ENCODE peak calls at places on chromosomes 3 and 15, in seven cellular contexts. One of them, this sample, is unnamed.

GRCh38 chr3:6732807-6733206 is 128.1 kb upstream of the GRM7 start:
- DNase-seq in adrenal gland: no peak
- DNase-seq in AG04449: no peak
- DNase-seq in astrocyte: no peak
- DNase-seq in fibroblast of lung: no peak
- DNase-seq in left ventricle myocardium inferior: no peak
- DNase-seq in psoas muscle: no peak
- DNase-seq in this sample: no peak

GRCh38 chr3:178103140-178103539 is 433.1 kb upstream of the KCNMB2 start:
- DNase-seq in psoas muscle: no peak
- DNase-seq in AG04449: no peak
- DNase-seq in left ventricle myocardium inferior: no peak
- DNase-seq in fibroblast of lung: no peak
- DNase-seq in astrocyte: no peak
- DNase-seq in adrenal gland: no peak
- DNase-seq in this sample: peak

GRCh38 chr3:129944709-129945108 is 29.8 kb upstream of the TRH start:
- DNase-seq in fibroblast of lung: no peak
- DNase-seq in AG04449: no peak
- DNase-seq in adrenal gland: no peak
- DNase-seq in left ventricle myocardium inferior: no peak
- DNase-seq in psoas muscle: no peak
- DNase-seq in astrocyte: no peak
- DNase-seq in this sample: no peak

GRCh38 chr3:99901200-99901926 is 83.7 kb downstream of the CMSS1 start:
- DNase-seq in adrenal gland: no peak
- DNase-seq in left ventricle myocardium inferior: no peak
- DNase-seq in psoas muscle: no peak
- DNase-seq in astrocyte: peak
- DNase-seq in AG04449: peak
- DNase-seq in fibroblast of lung: peak
- DNase-seq in this sample: peak

GRCh38 chr3:70889162-70890045 is 577.0 kb upstream of the MDFIC2 start:
- DNase-seq in astrocyte: no peak
- DNase-seq in AG04449: no peak
- DNase-seq in adrenal gland: peak
- DNase-seq in psoas muscle: no peak
- DNase-seq in left ventricle myocardium inferior: no peak
- DNase-seq in fibroblast of lung: no peak
- DNase-seq in this sample: peak

GRCh38 chr15:62853833-62854210 is 188.7 kb upstream of the TPM1 start:
- DNase-seq in psoas muscle: no peak
- DNase-seq in left ventricle myocardium inferior: no peak
- DNase-seq in astrocyte: no peak
- DNase-seq in AG04449: no peak
- DNase-seq in fibroblast of lung: no peak
- DNase-seq in adrenal gland: no peak
- DNase-seq in this sample: no peak

GRCh38 chr3:48623851-48624547 is 2.4 kb upstream of the TMEM89 start:
- DNase-seq in psoas muscle: no peak
- DNase-seq in adrenal gland: no peak
- DNase-seq in fibroblast of lung: no peak
- DNase-seq in left ventricle myocardium inferior: no peak
- DNase-seq in astrocyte: no peak
- DNase-seq in AG04449: no peak
- DNase-seq in this sample: no peak

GRCh38 chr3:126816956-126817777 is 113.1 kb downstream of the CHCHD6 start:
- DNase-seq in adrenal gland: peak
- DNase-seq in AG04449: no peak
- DNase-seq in psoas muscle: no peak
- DNase-seq in fibroblast of lung: no peak
- DNase-seq in astrocyte: no peak
- DNase-seq in left ventricle myocardium inferior: peak
- DNase-seq in this sample: peak

GRCh38 chr3:37136067-37136466 is 38.3 kb downstream of the LRRFIP2 start:
- DNase-seq in astrocyte: no peak
- DNase-seq in adrenal gland: no peak
- DNase-seq in psoas muscle: no peak
- DNase-seq in fibroblast of lung: no peak
- DNase-seq in AG04449: no peak
- DNase-seq in left ventricle myocardium inferior: no peak
- DNase-seq in this sample: no peak

GRCh38 chr3:127735767-127736693 is 63.3 kb downstream of the ABTB1 start:
- DNase-seq in psoas muscle: no peak
- DNase-seq in fibroblast of lung: peak
- DNase-seq in adrenal gland: peak
- DNase-seq in left ventricle myocardium inferior: no peak
- DNase-seq in astrocyte: peak
- DNase-seq in AG04449: no peak
- DNase-seq in this sample: peak

GRCh38 chr3:112017081-112017480 is 17.5 kb upstream of the TMPRSS7 start:
- DNase-seq in AG04449: no peak
- DNase-seq in adrenal gland: no peak
- DNase-seq in left ventricle myocardium inferior: no peak
- DNase-seq in psoas muscle: no peak
- DNase-seq in astrocyte: no peak
- DNase-seq in fibroblast of lung: no peak
- DNase-seq in this sample: peak

GRCh38 chr3:52407779-52408178 is 37.1 kb downstream of the SEMA3G start:
- DNase-seq in psoas muscle: no peak
- DNase-seq in adrenal gland: peak
- DNase-seq in AG04449: no peak
- DNase-seq in fibroblast of lung: no peak
- DNase-seq in left ventricle myocardium inferior: peak
- DNase-seq in astrocyte: no peak
- DNase-seq in this sample: no peak

GRCh38 chr15:49831206-49831965 is 210.5 kb downstream of the DTWD1 start:
- DNase-seq in adrenal gland: peak
- DNase-seq in psoas muscle: peak
- DNase-seq in astrocyte: peak
- DNase-seq in AG04449: peak
- DNase-seq in left ventricle myocardium inferior: peak
- DNase-seq in fibroblast of lung: peak
- DNase-seq in this sample: peak

GRCh38 chr15:77466521-77466920 is 45.8 kb downstream of the HMG20A start:
- DNase-seq in left ventricle myocardium inferior: no peak
- DNase-seq in astrocyte: no peak
- DNase-seq in fibroblast of lung: no peak
- DNase-seq in psoas muscle: no peak
- DNase-seq in adrenal gland: no peak
- DNase-seq in AG04449: no peak
- DNase-seq in this sample: no peak

GRCh38 chr3:122092460-122093165 is 37.5 kb downstream of the CD86 start:
- DNase-seq in AG04449: no peak
- DNase-seq in psoas muscle: peak
- DNase-seq in left ventricle myocardium inferior: peak
- DNase-seq in fibroblast of lung: peak
- DNase-seq in adrenal gland: peak
- DNase-seq in astrocyte: peak
- DNase-seq in this sample: peak

GRCh38 chr3:105842943-105843342 is 25.9 kb downstream of the CBLB start:
- DNase-seq in psoas muscle: no peak
- DNase-seq in AG04449: no peak
- DNase-seq in astrocyte: peak
- DNase-seq in fibroblast of lung: peak
- DNase-seq in left ventricle myocardium inferior: no peak
- DNase-seq in adrenal gland: no peak
- DNase-seq in this sample: no peak

GRCh38 chr3:29705906-29706507 is 425.1 kb downstream of the RBMS3 start:
- DNase-seq in astrocyte: no peak
- DNase-seq in AG04449: no peak
- DNase-seq in fibroblast of lung: no peak
- DNase-seq in psoas muscle: no peak
- DNase-seq in left ventricle myocardium inferior: no peak
- DNase-seq in adrenal gland: no peak
- DNase-seq in this sample: no peak

DNA sequence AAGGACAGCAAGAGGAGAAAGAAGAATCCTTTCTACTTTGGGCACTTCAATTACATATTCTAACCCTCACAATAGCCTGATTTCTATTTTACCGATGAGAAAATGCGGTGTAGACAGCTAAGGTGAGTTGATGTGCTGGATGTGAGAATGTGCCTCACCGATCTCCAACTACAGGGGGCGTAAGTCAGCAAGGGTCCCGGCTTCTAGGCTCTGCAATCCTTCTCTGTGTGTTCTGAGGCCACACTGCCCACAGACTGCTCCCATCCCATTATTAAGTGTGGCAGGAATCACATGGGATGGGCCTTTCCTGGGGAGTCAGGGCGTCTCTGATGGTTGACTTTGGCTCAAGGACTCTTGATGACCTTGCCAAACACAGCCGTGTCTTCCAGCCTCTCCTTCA is 23.6 kb upstream of the RPL35A start:
- DNase-seq in fibroblast of lung: no peak
- DNase-seq in AG04449: no peak
- DNase-seq in adrenal gland: no peak
- DNase-seq in left ventricle myocardium inferior: no peak
- DNase-seq in psoas muscle: no peak
- DNase-seq in astrocyte: no peak
- DNase-seq in this sample: no peak
- TF ChIP-seq CTCF in fibroblast of lung: no peak
- TF ChIP-seq CTCF in AG04449: no peak
- TF ChIP-seq CTCF in adrenal gland: no peak
- TF ChIP-seq CTCF in left ventricle myocardium inferior: no peak
- TF ChIP-seq CTCF in psoas muscle: no peak
- TF ChIP-seq CTCF in astrocyte: no peak
- TF ChIP-seq CTCF in this sample: peak

DNA sequence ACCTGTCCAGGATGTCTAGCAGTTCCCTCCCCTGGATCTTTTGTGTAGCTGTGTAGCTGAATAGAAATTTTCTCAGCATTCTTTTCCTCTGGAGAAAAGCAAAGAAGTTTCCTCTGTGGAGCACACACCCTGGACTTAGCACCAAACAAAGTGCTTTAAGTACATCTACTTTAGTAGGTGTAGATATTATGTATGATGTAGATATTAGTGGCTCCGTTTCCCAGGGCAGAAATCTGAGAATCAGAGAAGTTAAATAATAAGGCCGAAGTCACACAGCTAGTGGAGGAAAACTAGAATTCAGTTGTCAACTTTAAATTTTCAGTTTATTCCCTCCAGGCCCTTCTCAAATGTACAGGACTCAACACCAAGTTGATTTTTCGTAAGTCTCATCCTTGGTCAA is 401.7 kb upstream of the NR2F2 start:
- DNase-seq in psoas muscle: no peak
- DNase-seq in fibroblast of lung: no peak
- DNase-seq in astrocyte: no peak
- DNase-seq in left ventricle myocardium inferior: no peak
- DNase-seq in adrenal gland: no peak
- DNase-seq in AG04449: no peak
- DNase-seq in this sample: no peak
- H3K4me3 ChIP-seq in psoas muscle: no peak
- H3K4me3 ChIP-seq in fibroblast of lung: no peak
- H3K4me3 ChIP-seq in astrocyte: no peak
- H3K4me3 ChIP-seq in left ventricle myocardium inferior: no peak
- H3K4me3 ChIP-seq in adrenal gland: no peak
- H3K4me3 ChIP-seq in AG04449: no peak
- H3K4me3 ChIP-seq in this sample: no peak

GRCh38 chr3:98180311-98180710 is 13.8 kb downstream of the OR5H15 start:
- DNase-seq in fibroblast of lung: no peak
- DNase-seq in AG04449: no peak
- DNase-seq in astrocyte: no peak
- DNase-seq in adrenal gland: no peak
- DNase-seq in left ventricle myocardium inferior: no peak
- DNase-seq in psoas muscle: no peak
- DNase-seq in this sample: no peak

GRCh38 chr3:98182196-98182595 is 15.7 kb downstream of the OR5H15 start:
- DNase-seq in fibroblast of lung: no peak
- DNase-seq in AG04449: no peak
- DNase-seq in psoas muscle: no peak
- DNase-seq in astrocyte: no peak
- DNase-seq in left ventricle myocardium inferior: no peak
- DNase-seq in adrenal gland: no peak
- DNase-seq in this sample: no peak

GRCh38 chr3:98188553-98188952 is 22.1 kb downstream of the OR5H15 start:
- DNase-seq in AG04449: no peak
- DNase-seq in psoas muscle: no peak
- DNase-seq in adrenal gland: no peak
- DNase-seq in left ventricle myocardium inferior: no peak
- DNase-seq in fibroblast of lung: no peak
- DNase-seq in astrocyte: no peak
- DNase-seq in this sample: no peak

GRCh38 chr3:98185180-98185579 is 18.7 kb downstream of the OR5H15 start:
- DNase-seq in psoas muscle: no peak
- DNase-seq in astrocyte: no peak
- DNase-seq in adrenal gland: no peak
- DNase-seq in AG04449: no peak
- DNase-seq in left ventricle myocardium inferior: no peak
- DNase-seq in fibroblast of lung: no peak
- DNase-seq in this sample: no peak
- TF ChIP-seq CTCF in psoas muscle: no peak
- TF ChIP-seq CTCF in astrocyte: no peak
- TF ChIP-seq CTCF in adrenal gland: no peak
- TF ChIP-seq CTCF in AG04449: no peak
- TF ChIP-seq CTCF in left ventricle myocardium inferior: no peak
- TF ChIP-seq CTCF in fibroblast of lung: no peak
- TF ChIP-seq CTCF in this sample: no peak

DNA sequence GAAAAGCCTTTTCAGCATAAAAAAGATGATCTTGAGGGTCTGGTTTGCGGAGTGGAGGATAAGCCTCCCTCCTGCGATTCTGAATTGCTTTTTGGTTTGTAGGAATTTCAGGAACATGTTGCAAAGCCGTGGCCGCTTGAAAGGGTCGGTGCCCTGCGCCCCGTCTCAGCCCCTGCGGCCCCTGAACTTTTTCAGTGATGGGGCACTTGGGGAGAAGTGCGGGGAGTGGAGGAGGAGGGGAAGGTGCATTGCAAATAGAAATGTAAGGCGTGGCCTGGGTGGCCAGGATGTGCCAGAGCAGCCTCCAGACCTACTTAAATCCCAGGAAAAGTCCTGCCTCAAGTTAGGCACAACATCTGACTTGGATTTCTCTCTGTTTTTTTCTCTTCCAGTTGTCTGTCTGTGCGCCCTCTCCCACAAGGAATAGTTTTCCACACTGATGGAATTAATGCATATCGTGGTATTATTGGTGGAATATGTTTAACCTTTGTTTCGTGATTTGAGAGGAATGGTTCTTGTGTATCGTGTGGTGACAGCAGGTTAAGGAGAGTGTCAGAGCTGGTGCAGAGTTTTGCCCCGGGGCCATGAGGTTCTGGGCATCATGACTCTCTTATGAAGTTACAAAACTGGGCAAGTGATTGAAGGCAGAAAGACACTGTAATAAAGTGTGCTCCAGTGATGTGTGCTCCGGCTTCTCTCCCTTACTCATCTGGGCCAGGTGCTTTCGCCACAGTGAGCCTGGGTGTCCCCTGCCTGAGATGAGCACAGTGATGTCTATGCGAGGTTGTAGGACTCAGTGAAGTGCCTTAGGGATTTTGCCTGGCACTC is 153.8 kb downstream of the PGPEP1L start:
- DNase-seq in adrenal gland: no peak
- DNase-seq in left ventricle myocardium inferior: no peak
- DNase-seq in fibroblast of lung: no peak
- DNase-seq in psoas muscle: no peak
- DNase-seq in AG04449: no peak
- DNase-seq in astrocyte: no peak
- DNase-seq in this sample: peak
- H3K4me3 ChIP-seq in adrenal gland: no peak
- H3K4me3 ChIP-seq in left ventricle myocardium inferior: peak
- H3K4me3 ChIP-seq in fibroblast of lung: no peak
- H3K4me3 ChIP-seq in psoas muscle: peak
- H3K4me3 ChIP-seq in AG04449: peak
- H3K4me3 ChIP-seq in astrocyte: no peak
- H3K4me3 ChIP-seq in this sample: peak

This sample was measured in fibroblast of pulmonary artery.